ENCODE peak calls at places on chromosomes 16 and 17, in five cellular contexts. V is cardiac muscle cell, R is heart left ventricle, L is PC-9, M is MM.1S. U is an unnamed sample.
A peak's percentile ranks its signal among the peaks of the same experiment; 100 is the strongest.

GRCh38 chr17:77498875-77499698 is 358.3 kb downstream of the SEC14L1 start:
- DNase-seq in L (no peak), V (no peak), M (no peak), R (no peak), U (no peak)

GRCh38 chr16:24713379-24713778 is 16.1 kb upstream of the TNRC6A start:
- DNase-seq in R (no peak), V (no peak), M (no peak), L (no peak), U (no peak)

GRCh38 chr16:53789159-53789558 is 85.2 kb downstream of the FTO start:
- DNase-seq in R (no peak), L (no peak), M (no peak), V (peak; percentile 82), U (no peak)

GRCh38 chr16:16188827-16189226 is 34.5 kb downstream of the ABCC6 start:
- DNase-seq in V (no peak), L (no peak), M (no peak), R (no peak), U (no peak)

GRCh38 chr17:82372591-82373452 is 1.3 kb downstream of the UTS2R start:
- DNase-seq in V (peak; percentile 30), L (no peak), M (no peak), R (no peak), U (peak; percentile 49)

GRCh38 chr16:1863681-1864460 is 8.1 kb downstream of the MEIOB start:
- DNase-seq in V (peak; percentile 62), R (no peak), L (no peak), M (peak; percentile 55), U (peak; percentile 47)

GRCh38 chr17:4733073-4733531 is 1.9 kb downstream of the MED11 start:
- DNase-seq in M (peak; percentile 39), R (no peak), L (no peak), V (no peak), U (no peak)

GRCh38 chr17:7132511-7133094 is 18.0 kb upstream of the ASGR2 start:
- DNase-seq in V (peak; percentile 40), M (peak; percentile 95), L (no peak), R (no peak), U (no peak)

GRCh38 chr16:2460916-2461315 is 1.0 kb downstream of the TEDC2 start:
- DNase-seq in L (no peak), M (no peak), V (no peak), R (no peak), U (no peak)

GRCh38 chr16:49622421-49623402 is 233.2 kb downstream of the ZNF423 start:
- DNase-seq in R (no peak), L (no peak), V (no peak), M (no peak), U (no peak)

GRCh38 chr17:79003661-79004411 is 5.7 kb downstream of the CANT1 start:
- DNase-seq in M (no peak), L (no peak), R (no peak), V (no peak), U (no peak)

GRCh38 chr16:48193846-48194245 is 38.1 kb upstream of the ABCC12 start:
- DNase-seq in M (no peak), V (no peak), R (no peak), L (no peak), U (no peak)

GRCh38 chr17:48544356-48545021 is 420 bp downstream of the HOXB2 start:
- DNase-seq in L (no peak), M (no peak), R (peak; percentile 80), V (peak; percentile 89), U (no peak)

GRCh38 chr17:10875984-10876555 is 38.2 kb upstream of the PIRT start:
- DNase-seq in M (peak; percentile 18), L (no peak), R (peak; percentile 13), V (peak; percentile 47), U (peak; percentile 37)

GRCh38 chr17:1577657-1578428 is 15.3 kb upstream of the PITPNA start:
- DNase-seq in V (no peak), R (no peak), L (no peak), M (no peak), U (no peak)

GRCh38 chr17:43517161-43517560 is 29.0 kb downstream of the ETV4 start:
- DNase-seq in L (no peak), R (no peak), V (no peak), M (no peak), U (no peak)

GRCh38 chr17:71208111-71208704 is 912.6 kb upstream of the SOX9 start:
- DNase-seq in R (no peak), V (peak; percentile 9), L (peak; percentile 37), M (no peak), U (no peak)

DNA sequence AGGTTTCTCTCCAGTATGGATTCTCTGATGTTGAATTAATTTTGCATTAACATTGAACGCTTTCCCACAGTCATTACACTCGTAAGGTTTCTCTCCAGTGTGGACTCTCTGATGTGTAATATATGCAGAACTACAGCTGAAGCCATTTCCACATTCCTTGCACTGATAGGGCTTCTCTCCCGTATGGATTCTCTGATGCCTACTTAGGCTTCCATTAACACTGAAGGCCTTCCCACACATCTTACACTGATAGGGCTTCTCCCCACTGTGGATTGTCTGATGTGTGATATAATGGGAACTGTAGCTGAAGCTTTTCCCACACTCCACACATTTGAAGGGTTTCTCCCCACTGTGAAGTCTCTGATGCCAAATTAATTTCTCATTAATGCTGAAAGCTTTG is 7.2 kb upstream of the TLE7 start:
- DNase-seq in R (no peak), L (no peak), V (no peak), M (no peak), U (no peak)
- H3K9me3 ChIP-seq in R (peaks cover 100% of the 10 kb centered on the region), L (peaks cover 54% of the 10 kb centered on the region), V (peaks cover 8% of the 10 kb centered on the region), M (no peaks in the 10 kb centered on the region), U (peaks cover 2% of the 10 kb centered on the region)

GRCh38 chr17:60134396-60135159 is 15.2 kb upstream of the CA4 start:
- DNase-seq in M (no peak), V (peak; percentile 47), L (no peak), R (peak; percentile 36), U (no peak)
- H3K27ac ChIP-seq in M (no peak overlapping the region), V (peak overlapping the region; percentile 21), L (no peak overlapping the region), R (peak overlapping the region; percentile 62), U (peak overlapping the region; percentile 72)

DNA sequence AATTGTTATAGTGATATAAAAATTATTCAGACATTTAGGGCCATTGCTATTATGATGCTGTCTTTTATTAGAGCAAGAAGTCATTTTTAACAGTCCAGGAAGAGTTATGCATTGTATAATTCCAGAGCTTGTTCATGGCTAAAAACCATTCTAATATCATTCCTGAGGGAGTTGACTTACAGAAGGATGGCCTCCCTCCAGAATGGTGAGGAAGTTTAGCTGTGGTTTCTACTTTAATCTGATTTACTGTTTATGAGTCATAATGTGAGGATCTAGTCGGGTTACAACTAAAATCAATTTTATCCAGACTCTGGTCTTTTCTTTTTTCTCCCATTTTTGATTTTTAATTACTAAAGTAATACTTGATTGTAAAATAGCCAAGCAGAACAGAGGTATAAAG is 41.2 kb upstream of the ANKFN1 start:
- DNase-seq in L (no peak), R (no peak), M (no peak), V (no peak), U (no peak)
- H3K9me3 ChIP-seq in L (no peaks in the 10 kb centered on the region), R (no peaks in the 10 kb centered on the region), M (no peaks in the 10 kb centered on the region), V (no peaks in the 10 kb centered on the region), U (no peaks in the 10 kb centered on the region)

DNA sequence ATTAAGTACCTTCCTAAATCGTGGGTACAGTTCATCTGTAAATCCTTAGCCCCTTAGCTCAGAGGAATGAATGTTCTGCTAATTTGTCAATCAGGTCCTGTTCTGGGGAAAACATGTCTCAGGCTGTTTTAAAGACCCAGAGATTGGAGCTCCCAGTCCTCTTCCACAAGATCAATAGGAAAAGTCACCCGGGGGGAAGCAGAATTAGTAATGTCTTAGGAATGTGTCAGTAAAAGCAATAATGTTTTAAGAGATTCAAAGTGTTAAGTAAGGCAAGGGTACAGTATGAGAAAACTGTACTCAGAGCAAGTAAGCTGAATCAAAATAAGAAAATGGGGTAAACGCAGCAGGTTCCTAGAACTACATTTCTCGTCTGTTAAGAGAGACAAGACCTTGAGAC is 193.0 kb upstream of the C17orf78 start:
- DNase-seq in L (peak; percentile 46), R (no peak), V (peak; percentile 20), M (no peak), U (no peak)
- H3K27ac ChIP-seq in L (peak overlapping the region; percentile 26), R (no peak overlapping the region), V (no peak overlapping the region), M (no peak overlapping the region), U (no peak overlapping the region)

GRCh38 chr17:44795421-44795820 is 34.7 kb downstream of the GJC1 start:
- DNase-seq in L (no peak), V (no peak), R (no peak), M (no peak), U (no peak)
- H3K9me3 ChIP-seq in L (no peaks in the 10 kb centered on the region), V (no peaks in the 10 kb centered on the region), R (no peaks in the 10 kb centered on the region), M (no peaks in the 10 kb centered on the region), U (no peaks in the 10 kb centered on the region)

DNA sequence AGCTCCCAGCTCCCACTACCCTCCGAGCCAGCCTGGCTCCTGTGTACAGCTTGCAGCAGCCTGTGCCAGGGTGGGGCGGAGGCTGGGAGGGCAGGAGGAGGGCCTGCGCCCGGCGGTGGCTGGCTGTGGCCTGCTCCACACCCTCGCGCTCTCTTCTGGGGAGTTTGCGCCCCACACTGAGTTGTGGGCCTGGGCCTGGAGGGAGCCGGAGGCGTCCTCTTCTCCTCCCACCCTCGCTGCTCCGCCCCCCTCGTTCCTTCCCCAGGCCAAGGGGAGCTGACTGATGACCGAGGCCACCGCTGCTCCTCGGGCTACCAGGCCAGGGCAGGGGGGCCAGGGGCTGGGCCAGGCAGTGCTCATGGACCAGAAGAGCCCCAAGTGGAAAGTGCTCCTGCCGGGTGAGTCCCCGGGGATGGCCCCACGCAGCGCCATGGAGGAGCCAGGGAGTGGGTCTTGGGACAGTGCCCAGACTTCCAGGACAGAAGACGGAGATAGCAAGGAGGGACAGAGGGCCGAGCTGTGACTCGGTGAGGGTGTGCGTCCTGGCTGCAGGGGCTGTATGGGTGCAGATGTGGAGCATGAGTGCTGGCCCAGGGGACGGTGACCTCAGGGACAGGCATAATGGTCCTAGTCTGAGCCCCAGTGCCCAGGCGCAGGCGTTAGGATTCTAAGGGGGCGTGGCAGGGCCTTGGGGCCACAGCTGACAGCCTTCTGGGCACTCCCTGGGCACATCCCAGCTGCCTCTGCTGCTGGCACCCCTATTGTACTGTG is 242.1 kb upstream of the GSE1 start:
- DNase-seq in M (no peak), R (no peak), V (no peak), L (no peak), U (peak; percentile 76)
- H3K27ac ChIP-seq in M (no peak overlapping the region), R (no peak overlapping the region), V (peak overlapping the region; percentile 58), L (no peak overlapping the region), U (no peak overlapping the region)

GRCh38 chr17:16551878-16552636 is 16.9 kb downstream of the ZNF287 start:
- DNase-seq in R (no peak), V (no peak), M (no peak), L (no peak), U (no peak)

GRCh38 chr17:16552637-16553045 is 16.4 kb downstream of the ZNF287 start:
- DNase-seq in V (no peak), M (no peak), R (no peak), L (no peak), U (no peak)
- H3K9me3 ChIP-seq in V (peaks cover 3% of the 10 kb centered on the region), M (no peaks in the 10 kb centered on the region), R (peaks cover 98% of the 10 kb centered on the region), L (peaks cover 17% of the 10 kb centered on the region), U (peaks cover 7% of the 10 kb centered on the region)